ENCODE peak calls at places on chromosomes 3 and 15, in five cellular contexts. K, U, C, M and N are unnamed samples.

GRCh38 chr3:4416961-4417360 is 50.1 kb downstream of the SUMF1 start:
- DNase-seq in M (peak), C (peak), K (peak), U (peak), N (no peak)

GRCh38 chr15:66480267-66480666 is 17.3 kb downstream of the SNAPC5 start:
- DNase-seq in C (no peak), U (no peak), K (no peak), M (no peak), N (no peak)

GRCh38 chr3:101784850-101785613 is 6.0 kb downstream of the NXPE3 start:
- DNase-seq in U (no peak), M (no peak), K (no peak), C (no peak), N (no peak)

GRCh38 chr3:193775421-193776077 is 182.5 kb downstream of the OPA1 start:
- DNase-seq in U (no peak), K (no peak), C (no peak), M (no peak), N (no peak)

GRCh38 chr15:70505411-70505919 is 257.9 kb downstream of the UACA start:
- DNase-seq in U (no peak), C (peak), K (peak), M (no peak), N (no peak)

GRCh38 chr3:132326251-132326650 is 9.0 kb downstream of the ACP3 start:
- DNase-seq in C (no peak), U (no peak), M (no peak), K (no peak), N (no peak)

GRCh38 chr15:85910796-85911195 is 116.1 kb upstream of the KLHL25 start:
- DNase-seq in C (no peak), M (no peak), K (no peak), U (peak), N (no peak)

GRCh38 chr3:40992023-40992422 is 207.3 kb upstream of the CTNNB1 start:
- DNase-seq in C (no peak), M (no peak), U (no peak), K (no peak), N (no peak)

GRCh38 chr3:111681705-111682426 is 86.7 kb upstream of the ZBED2 start:
- DNase-seq in M (no peak), C (no peak), U (no peak), K (no peak), N (no peak)

GRCh38 chr3:55459838-55460237 is 27.3 kb downstream of the WNT5A start:
- DNase-seq in C (no peak), U (no peak), K (no peak), M (no peak), N (no peak)

GRCh38 chr15:86021281-86022264 is 58.1 kb upstream of the AGBL1 start:
- DNase-seq in M (no peak), C (no peak), K (no peak), U (no peak), N (no peak)

GRCh38 chr3:48636149-48636548 is 888 bp upstream of the SLC26A6 start:
- DNase-seq in M (no peak), C (peak), U (no peak), K (no peak), N (no peak)

GRCh38 chr3:117355566-117355965 is 646.0 kb downstream of the TUSC7 start:
- DNase-seq in M (no peak), U (no peak), C (peak), K (no peak), N (no peak)

GRCh38 chr3:69999191-70000027 is at the start of gene SAMMSON:
- DNase-seq in C (peak), U (peak), M (no peak), K (peak), N (no peak)

GRCh38 chr3:138114431-138114918 is 933 bp downstream of the DZIP1L start:
- DNase-seq in U (no peak), C (peak), M (peak), K (no peak), N (no peak)

GRCh38 chr15:59191855-59192237 is 14.8 kb upstream of the LDHAL6B start:
- DNase-seq in M (no peak), U (no peak), C (peak), K (peak), N (no peak)

GRCh38 chr3:142586803-142587406 is 8.4 kb upstream of the ATR start:
- DNase-seq in C (peak), M (peak), U (no peak), K (peak), N (no peak)

GRCh38 chr3:139771331-139771730 is 93.6 kb upstream of the NMNAT3 start:
- DNase-seq in K (no peak), U (no peak), C (no peak), M (no peak), N (no peak)

GRCh38 chr3:195897853-195898415 is 10.4 kb downstream of the TNK2 start:
- DNase-seq in U (no peak), M (no peak), K (no peak), C (no peak), N (no peak)
- TF ChIP-seq CTCF in U (no peak), M (no peak), K (no peak), C (no peak), N (no peak)

GRCh38 chr15:76320012-76320411 is 8.7 kb upstream of the ETFA start:
- DNase-seq in C (no peak), U (no peak), M (no peak), K (no peak), N (no peak)
- H3K4me3 ChIP-seq in C (no peak), U (no peak), M (no peak), K (no peak), N (no peak)

GRCh38 chr3:152650177-152650576 is 184.8 kb upstream of the P2RY1 start:
- DNase-seq in C (peak), M (no peak), K (no peak), U (no peak), N (no peak)
- TF ChIP-seq CTCF in C (no peak), M (no peak), K (no peak), U (no peak), N (no peak)

GRCh38 chr3:178518660-178519396 is 17.4 kb upstream of the KCNMB2 start:
- DNase-seq in M (no peak), U (no peak), C (no peak), K (peak), N (peak)
- H3K4me3 ChIP-seq in M (no peak), U (no peak), C (no peak), K (no peak), N (peak)

DNA sequence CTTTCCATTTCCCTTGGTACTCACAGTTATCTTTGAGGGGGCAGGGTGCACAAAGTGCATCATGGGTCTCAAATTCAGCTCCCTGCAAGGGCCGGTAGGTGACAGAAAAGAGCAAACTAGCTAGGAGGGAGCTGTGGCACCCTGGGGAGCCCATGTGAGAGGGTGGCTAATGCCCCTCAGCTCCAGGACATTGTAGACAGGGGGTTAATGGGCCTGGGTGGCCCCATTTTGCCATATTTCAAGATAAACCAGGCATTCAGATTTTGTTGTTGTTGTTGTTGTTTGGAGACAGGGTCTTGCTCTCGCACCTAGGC is 3.6 kb upstream of the SLC6A6 start:
- DNase-seq in K (no peak), M (no peak), C (no peak), U (no peak), N (no peak)
- TF ChIP-seq CTCF in K (no peak), M (no peak), C (no peak), U (no peak), N (peak)